ENCODE peak calls at places on chromosome 16, in six cellular contexts. One of them, this sample, is unnamed.

GRCh38 chr16:61128545-61129323 is 907.5 kb downstream of the CDH8 start:
- DNase-seq in lung: no peak
- DNase-seq in AG04450: no peak
- DNase-seq in cardiac muscle cell: no peak
- DNase-seq in WERI-Rb-1: no peak
- DNase-seq in thyroid gland: no peak
- DNase-seq in this sample: no peak

GRCh38 chr16:71737501-71737900 is 13.0 kb upstream of the PHLPP2 start:
- DNase-seq in cardiac muscle cell: no peak
- DNase-seq in AG04450: no peak
- DNase-seq in lung: no peak
- DNase-seq in WERI-Rb-1: no peak
- DNase-seq in thyroid gland: no peak
- DNase-seq in this sample: no peak

GRCh38 chr16:58336332-58337089 is 41.7 kb upstream of the PRSS54 start:
- DNase-seq in cardiac muscle cell: peak; percentile 76
- DNase-seq in thyroid gland: peak; percentile 80
- DNase-seq in WERI-Rb-1: peak; percentile 78
- DNase-seq in AG04450: peak; percentile 30
- DNase-seq in lung: peak; percentile 83
- DNase-seq in this sample: peak; percentile 88

GRCh38 chr16:80029381-80029630 is 428.8 kb upstream of the MAF start:
- DNase-seq in cardiac muscle cell: no peak
- DNase-seq in WERI-Rb-1: no peak
- DNase-seq in AG04450: no peak
- DNase-seq in lung: no peak
- DNase-seq in thyroid gland: no peak
- DNase-seq in this sample: no peak

GRCh38 chr16:76910931-76911330 is 280.1 kb upstream of the MON1B start:
- DNase-seq in WERI-Rb-1: no peak
- DNase-seq in AG04450: peak; percentile 23
- DNase-seq in lung: no peak
- DNase-seq in cardiac muscle cell: peak; percentile 95
- DNase-seq in thyroid gland: no peak
- DNase-seq in this sample: no peak

GRCh38 chr16:85259831-85260165 is 147.5 kb upstream of the CIBAR2 start:
- DNase-seq in lung: no peak
- DNase-seq in thyroid gland: no peak
- DNase-seq in cardiac muscle cell: no peak
- DNase-seq in WERI-Rb-1: peak; percentile 50
- DNase-seq in AG04450: no peak
- DNase-seq in this sample: no peak

GRCh38 chr16:12458591-12459400 is 344.9 kb downstream of the CPPED1 start:
- DNase-seq in AG04450: no peak
- DNase-seq in lung: peak; percentile 53
- DNase-seq in WERI-Rb-1: no peak
- DNase-seq in thyroid gland: peak; percentile 67
- DNase-seq in cardiac muscle cell: peak; percentile 13
- DNase-seq in this sample: peak; percentile 9

GRCh38 chr16:57993897-57994296 is 6.6 kb downstream of the ZNF319 start:
- DNase-seq in cardiac muscle cell: no peak
- DNase-seq in lung: no peak
- DNase-seq in WERI-Rb-1: no peak
- DNase-seq in thyroid gland: no peak
- DNase-seq in AG04450: no peak
- DNase-seq in this sample: no peak

GRCh38 chr16:8605554-8605953 is 15.2 kb upstream of the TMEM114 start:
- DNase-seq in thyroid gland: no peak
- DNase-seq in lung: no peak
- DNase-seq in cardiac muscle cell: no peak
- DNase-seq in WERI-Rb-1: no peak
- DNase-seq in AG04450: no peak
- DNase-seq in this sample: no peak

DNA sequence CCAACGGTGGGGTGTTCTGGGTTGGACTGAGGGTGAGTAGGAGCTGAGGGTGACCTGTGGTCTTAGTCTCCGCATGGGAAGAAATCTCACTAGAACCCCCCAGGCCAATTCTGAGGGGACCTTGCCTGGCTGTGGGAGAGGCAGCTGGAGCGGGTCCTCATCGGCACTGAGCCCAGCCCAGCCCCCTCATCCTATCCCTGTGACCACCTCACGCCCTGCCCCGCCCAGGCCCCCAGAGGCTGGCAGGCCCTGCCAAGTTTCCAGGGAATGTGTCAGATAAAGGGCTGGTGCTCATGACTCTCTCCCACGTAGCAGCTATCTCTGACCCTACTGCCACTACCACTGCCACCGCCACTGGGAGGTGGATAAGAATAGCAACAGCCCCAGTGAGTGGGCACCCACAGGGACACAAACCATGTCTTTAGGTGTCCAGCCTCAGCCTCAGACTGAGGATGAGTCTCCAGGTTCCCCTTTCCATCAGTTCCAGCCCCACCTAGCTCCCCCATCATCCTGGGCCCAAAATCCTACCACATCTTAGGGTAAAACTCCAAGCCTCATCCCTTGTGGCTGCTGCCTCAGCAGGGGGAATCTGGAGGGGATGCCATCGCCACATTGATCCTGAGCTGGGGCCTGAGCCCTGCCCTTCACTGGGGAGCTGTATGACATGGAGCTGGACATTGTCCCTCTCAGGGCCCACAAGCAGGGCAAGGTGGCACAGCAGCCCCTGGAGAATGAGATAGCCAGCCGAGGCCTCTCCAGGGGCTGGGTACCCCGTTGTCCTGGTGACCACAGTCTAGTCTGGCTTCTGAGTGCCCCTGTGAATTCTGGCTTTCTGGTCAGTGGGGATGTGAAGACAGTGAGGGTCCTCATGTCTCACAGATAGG is 14.9 kb downstream of the CDH16 start:
- DNase-seq in cardiac muscle cell: no peak
- DNase-seq in AG04450: no peak
- DNase-seq in WERI-Rb-1: no peak
- DNase-seq in lung: no peak
- DNase-seq in thyroid gland: no peak
- DNase-seq in this sample: no peak
- H3K27ac ChIP-seq in cardiac muscle cell: peak overlapping the region; percentile 100
- H3K27ac ChIP-seq in AG04450: no peak overlapping the region
- H3K27ac ChIP-seq in WERI-Rb-1: peak overlapping the region; percentile 99
- H3K27ac ChIP-seq in lung: peak overlapping the region; percentile 91
- H3K27ac ChIP-seq in thyroid gland: peak overlapping the region; percentile 67
- H3K27ac ChIP-seq in this sample: no peak overlapping the region

GRCh38 chr16:75243667-75244224 is 7.7 kb downstream of the BCAR1 start:
- DNase-seq in AG04450: no peak
- DNase-seq in thyroid gland: no peak
- DNase-seq in lung: no peak
- DNase-seq in cardiac muscle cell: no peak
- DNase-seq in WERI-Rb-1: no peak
- DNase-seq in this sample: no peak
- H3K4me3 ChIP-seq in AG04450: no peak overlapping the region
- H3K4me3 ChIP-seq in thyroid gland: no peak overlapping the region
- H3K4me3 ChIP-seq in lung: no peak overlapping the region
- H3K4me3 ChIP-seq in cardiac muscle cell: no peak overlapping the region
- H3K4me3 ChIP-seq in WERI-Rb-1: no peak overlapping the region
- H3K4me3 ChIP-seq in this sample: no peak overlapping the region

DNA sequence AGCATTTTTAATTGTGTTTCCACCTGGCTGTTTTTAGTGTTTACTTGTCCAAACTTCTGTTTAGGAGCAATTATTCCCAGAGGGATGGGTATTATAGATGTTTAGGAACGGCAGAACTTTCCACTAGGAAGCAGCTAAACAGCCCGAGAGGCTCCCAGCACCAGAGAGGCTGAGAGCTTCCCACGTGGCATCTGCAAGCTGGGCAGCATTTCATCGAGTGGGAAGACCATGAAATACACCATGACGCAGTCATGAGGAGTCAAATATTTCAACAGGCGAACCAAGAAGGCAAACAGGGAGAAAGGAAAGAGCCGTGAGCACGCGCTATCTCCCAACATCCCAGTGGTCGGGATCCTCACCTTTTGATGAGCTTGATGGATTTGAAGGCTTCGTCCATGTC is 24.1 kb downstream of the TMEM204 start:
- DNase-seq in cardiac muscle cell: no peak
- DNase-seq in WERI-Rb-1: no peak
- DNase-seq in thyroid gland: no peak
- DNase-seq in AG04450: no peak
- DNase-seq in lung: no peak
- DNase-seq in this sample: no peak
- TF ChIP-seq CTCF in cardiac muscle cell: no peak
- TF ChIP-seq CTCF in WERI-Rb-1: no peak
- TF ChIP-seq CTCF in thyroid gland: no peak
- TF ChIP-seq CTCF in AG04450: no peak
- TF ChIP-seq CTCF in lung: no peak
- TF ChIP-seq CTCF in this sample: no peak

DNA sequence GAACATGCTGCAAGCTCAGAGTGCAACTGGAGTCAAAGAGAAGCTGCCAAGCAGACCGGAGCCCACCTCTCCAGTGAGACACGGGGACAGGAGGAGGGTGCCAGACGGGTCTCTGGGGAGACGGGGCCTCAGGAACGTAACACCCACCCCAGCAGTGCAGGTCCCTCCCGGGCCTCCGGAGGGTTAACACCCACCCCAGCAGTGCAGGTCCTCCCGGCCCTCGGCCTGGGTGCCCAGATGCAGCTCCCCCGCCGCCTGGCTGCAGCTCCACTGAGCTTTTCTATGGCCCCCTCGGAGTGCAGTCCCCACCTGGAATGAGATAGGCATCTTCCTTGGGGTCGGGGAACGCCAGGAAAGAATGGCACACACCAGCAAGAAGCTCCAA is 89.9 kb downstream of the ZNF778 start:
- DNase-seq in thyroid gland: no peak
- DNase-seq in WERI-Rb-1: no peak
- DNase-seq in AG04450: no peak
- DNase-seq in lung: no peak
- DNase-seq in cardiac muscle cell: no peak
- DNase-seq in this sample: no peak
- H3K27ac ChIP-seq in thyroid gland: no peak overlapping the region
- H3K27ac ChIP-seq in WERI-Rb-1: no peak overlapping the region
- H3K27ac ChIP-seq in AG04450: no peak overlapping the region
- H3K27ac ChIP-seq in lung: no peak overlapping the region
- H3K27ac ChIP-seq in cardiac muscle cell: no peak overlapping the region
- H3K27ac ChIP-seq in this sample: no peak overlapping the region

GRCh38 chr16:48575471-48576050 is 34.4 kb downstream of the N4BP1 start:
- DNase-seq in thyroid gland: peak; percentile 33
- DNase-seq in lung: no peak
- DNase-seq in WERI-Rb-1: no peak
- DNase-seq in AG04450: no peak
- DNase-seq in cardiac muscle cell: no peak
- DNase-seq in this sample: no peak
- H3K4me3 ChIP-seq in thyroid gland: no peak overlapping the region
- H3K4me3 ChIP-seq in lung: no peak overlapping the region
- H3K4me3 ChIP-seq in WERI-Rb-1: no peak overlapping the region
- H3K4me3 ChIP-seq in AG04450: no peak overlapping the region
- H3K4me3 ChIP-seq in cardiac muscle cell: no peak overlapping the region
- H3K4me3 ChIP-seq in this sample: no peak overlapping the region

GRCh38 chr16:25108054-25108453 is 3.5 kb upstream of the LCMT1 start:
- DNase-seq in lung: no peak
- DNase-seq in cardiac muscle cell: no peak
- DNase-seq in WERI-Rb-1: peak; percentile 58
- DNase-seq in thyroid gland: no peak
- DNase-seq in AG04450: no peak
- DNase-seq in this sample: peak; percentile 41

GRCh38 chr16:25107466-25107792 is 4.1 kb upstream of the LCMT1 start:
- DNase-seq in thyroid gland: peak; percentile 11
- DNase-seq in cardiac muscle cell: no peak
- DNase-seq in AG04450: no peak
- DNase-seq in WERI-Rb-1: no peak
- DNase-seq in lung: no peak
- DNase-seq in this sample: no peak

GRCh38 chr16:25109643-25110042 is 1.9 kb upstream of the LCMT1 start:
- DNase-seq in thyroid gland: peak; percentile 14
- DNase-seq in AG04450: peak; percentile 91
- DNase-seq in lung: peak; percentile 48
- DNase-seq in WERI-Rb-1: no peak
- DNase-seq in cardiac muscle cell: peak; percentile 91
- DNase-seq in this sample: no peak

GRCh38 chr16:25110392-25110947 is 1.1 kb upstream of the LCMT1 start:
- DNase-seq in cardiac muscle cell: no peak
- DNase-seq in lung: no peak
- DNase-seq in AG04450: no peak
- DNase-seq in WERI-Rb-1: no peak
- DNase-seq in thyroid gland: no peak
- DNase-seq in this sample: no peak

GRCh38 chr16:25106567-25107465 is 4.7 kb upstream of the LCMT1 start:
- DNase-seq in WERI-Rb-1: peak; percentile 92
- DNase-seq in cardiac muscle cell: peak; percentile 92
- DNase-seq in thyroid gland: peak; percentile 97
- DNase-seq in AG04450: peak; percentile 45
- DNase-seq in lung: peak; percentile 96
- DNase-seq in this sample: peak; percentile 30
- TF ChIP-seq CTCF in WERI-Rb-1: peak; percentile 64
- TF ChIP-seq CTCF in cardiac muscle cell: peak; percentile 14
- TF ChIP-seq CTCF in thyroid gland: peak; percentile 17
- TF ChIP-seq CTCF in AG04450: no peak
- TF ChIP-seq CTCF in lung: peak; percentile 11
- TF ChIP-seq CTCF in this sample: no peak

DNA sequence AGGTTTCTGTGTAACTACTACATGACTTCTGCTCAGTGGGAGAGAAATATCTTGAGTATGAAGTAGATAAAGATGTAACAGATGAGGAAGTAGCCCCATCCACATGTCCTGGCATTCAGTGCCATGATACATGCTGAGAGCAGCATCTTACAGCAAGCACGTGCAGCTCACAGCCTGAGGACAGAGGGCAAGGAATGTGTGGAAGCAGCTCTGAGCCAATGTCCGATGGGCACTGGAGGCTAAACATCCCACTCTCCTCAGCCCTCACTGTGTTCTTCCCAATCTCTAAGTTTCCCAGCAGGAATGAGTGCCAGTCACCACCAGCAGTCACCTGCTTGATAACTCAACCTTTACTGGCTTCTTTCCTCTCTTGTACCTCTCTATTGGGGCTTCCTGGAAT is 40.4 kb downstream of the CFDP1 start:
- DNase-seq in WERI-Rb-1: no peak
- DNase-seq in thyroid gland: no peak
- DNase-seq in AG04450: no peak
- DNase-seq in lung: no peak
- DNase-seq in cardiac muscle cell: no peak
- DNase-seq in this sample: no peak
- H3K27ac ChIP-seq in WERI-Rb-1: no peak overlapping the region
- H3K27ac ChIP-seq in thyroid gland: no peak overlapping the region
- H3K27ac ChIP-seq in AG04450: no peak overlapping the region
- H3K27ac ChIP-seq in lung: no peak overlapping the region
- H3K27ac ChIP-seq in cardiac muscle cell: peak overlapping the region; percentile 89
- H3K27ac ChIP-seq in this sample: no peak overlapping the region